ENCODE peak calls at places on chromosomes 16 and 17, in four cellular contexts. N is GM12878, C is HL-60, P is K562. D is an unnamed sample.

GRCh38 chr16:23504453-23505179 is 5.7 kb downstream of the GGA2 start:
- DNase-seq in C (peak; percentile 76), N (peak; percentile 77), P (peak; percentile 40), D (peak; percentile 34)

GRCh38 chr16:15511759-15512487 is 77.5 kb downstream of the BMERB1 start:
- DNase-seq in N (no peak), P (no peak), C (no peak), D (no peak)

GRCh38 chr17:42653179-42654124 is 5.6 kb upstream of the TUBG2 start:
- DNase-seq in C (no peak), N (no peak), P (peak; percentile 49), D (no peak)

GRCh38 chr17:37447641-37448040 is 41.0 kb downstream of the TADA2A start:
- DNase-seq in C (no peak), N (no peak), P (no peak), D (no peak)

GRCh38 chr17:16652847-16653366 is 743 bp downstream of the ZNF624 start:
- DNase-seq in P (no peak), C (no peak), N (no peak), D (no peak)

GRCh38 chr17:59375858-59376257 is 44.4 kb downstream of the YPEL2 start:
- DNase-seq in P (no peak), C (no peak), N (peak; percentile 53), D (no peak)

GRCh38 chr16:66935319-66936011 is at the start of gene CES2:
- DNase-seq in P (no peak), C (no peak), N (no peak), D (no peak)

GRCh38 chr17:55454906-55455474 is 33.4 kb upstream of the MMD start:
- DNase-seq in P (no peak), C (no peak), N (no peak), D (no peak)

GRCh38 chr16:24041834-24042631 is 206.2 kb downstream of the PRKCB start:
- DNase-seq in C (peak; percentile 49), N (peak; percentile 45), P (peak; percentile 76), D (peak; percentile 73)

GRCh38 chr17:21239680-21240374 is 13.4 kb downstream of the NATD1 start:
- DNase-seq in C (no peak), N (no peak), P (peak; percentile 62), D (peak; percentile 73)

GRCh38 chr16:19014456-19014855 is 30.7 kb downstream of the TMC7 start:
- DNase-seq in P (no peak), N (no peak), C (peak; percentile 50), D (no peak)

GRCh38 chr16:87056083-87056482 is 261.1 kb downstream of the C16orf95 start:
- DNase-seq in C (no peak), N (no peak), P (no peak), D (no peak)

GRCh38 chr17:77684803-77685580 is 273.5 kb upstream of the TNRC6C start:
- DNase-seq in P (no peak), C (no peak), N (no peak), D (no peak)

GRCh38 chr17:9829343-9829742 is 3.6 kb downstream of the GLP2R start:
- DNase-seq in P (no peak), C (no peak), N (no peak), D (no peak)

GRCh38 chr16:24955975-24956731 is 59.0 kb downstream of the ARHGAP17 start:
- DNase-seq in P (peak; percentile 17), N (no peak), C (no peak), D (no peak)

GRCh38 chr17:1588781-1589585 is 26.4 kb upstream of the PITPNA start:
- DNase-seq in C (no peak), N (no peak), P (no peak), D (no peak)

DNA sequence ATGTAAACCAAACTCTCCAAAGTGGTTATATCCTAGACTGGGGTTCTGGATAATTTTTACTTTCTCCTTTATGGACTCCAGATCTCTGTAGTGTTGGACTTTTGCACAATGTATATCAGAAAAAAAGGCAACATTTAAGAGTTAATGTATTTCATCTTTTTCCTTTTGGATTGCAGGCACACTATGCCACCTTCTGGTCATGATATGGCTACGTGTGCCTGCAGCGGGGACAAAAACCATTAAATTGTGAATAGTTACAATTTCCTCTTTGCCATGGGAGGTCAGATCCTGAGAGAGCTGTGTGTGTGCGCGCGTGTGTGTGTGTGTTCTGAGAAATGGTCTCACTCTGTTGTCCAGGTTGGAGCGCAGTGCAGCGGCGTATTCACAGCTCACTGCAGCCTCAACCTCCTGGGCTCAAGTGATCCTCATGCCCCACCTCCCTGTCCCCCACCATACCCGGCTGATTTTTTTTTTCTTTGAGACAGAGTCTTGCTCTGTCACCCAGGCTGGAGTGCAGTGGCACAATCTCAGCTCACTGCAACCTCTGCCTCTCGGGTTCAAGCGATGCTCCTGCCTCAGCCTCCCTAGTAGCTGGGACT is 4.3 kb upstream of the SGF29 start:
- DNase-seq in C (no peak), N (no peak), P (no peak), D (no peak)
- TF ChIP-seq SPI1 in C (no peak), N (no peak), P (no peak), D (no peak)

GRCh38 chr16:75750516-75750915 is 24.2 kb upstream of the CPHXL start:
- DNase-seq in C (no peak), N (no peak), P (no peak), D (no peak)

GRCh38 chr16:75760018-75760519 is 33.8 kb upstream of the CPHXL start:
- DNase-seq in P (no peak), C (no peak), N (no peak), D (no peak)

GRCh38 chr16:75758215-75758614 is 31.9 kb upstream of the CPHXL start:
- DNase-seq in P (no peak), C (no peak), N (no peak), D (no peak)

GRCh38 chr16:75754126-75754525 is 27.8 kb upstream of the CPHXL start:
- DNase-seq in N (no peak), P (no peak), C (no peak), D (no peak)
- TF ChIP-seq POLR2AphosphoS5 in N (no peak), P (no peak), C (no peak), D (no peak)

DNA sequence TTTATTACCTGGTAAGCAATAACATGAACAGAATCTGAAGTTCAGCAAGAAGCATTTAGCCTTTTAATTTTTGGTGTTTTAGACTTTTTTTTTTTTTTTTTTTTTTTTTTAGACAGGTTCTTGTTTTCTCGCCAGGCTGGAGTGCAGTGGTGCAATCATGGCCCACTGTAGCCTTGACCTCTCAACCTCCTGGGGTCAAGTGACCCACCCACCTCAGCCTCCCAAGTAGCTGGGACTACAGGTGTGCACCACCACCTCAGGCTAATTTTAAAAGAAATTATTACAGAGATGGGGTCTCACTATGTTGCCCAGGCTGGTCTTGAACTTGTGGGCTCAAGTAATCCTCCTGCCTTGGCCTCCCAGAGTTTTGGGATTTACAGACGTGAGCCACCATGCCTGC is 173.0 kb upstream of the RBL2 start:
- DNase-seq in N (no peak), P (no peak), C (no peak), D (no peak)
- TF ChIP-seq SPI1 in N (no peak), P (no peak), C (no peak), D (no peak)

DNA sequence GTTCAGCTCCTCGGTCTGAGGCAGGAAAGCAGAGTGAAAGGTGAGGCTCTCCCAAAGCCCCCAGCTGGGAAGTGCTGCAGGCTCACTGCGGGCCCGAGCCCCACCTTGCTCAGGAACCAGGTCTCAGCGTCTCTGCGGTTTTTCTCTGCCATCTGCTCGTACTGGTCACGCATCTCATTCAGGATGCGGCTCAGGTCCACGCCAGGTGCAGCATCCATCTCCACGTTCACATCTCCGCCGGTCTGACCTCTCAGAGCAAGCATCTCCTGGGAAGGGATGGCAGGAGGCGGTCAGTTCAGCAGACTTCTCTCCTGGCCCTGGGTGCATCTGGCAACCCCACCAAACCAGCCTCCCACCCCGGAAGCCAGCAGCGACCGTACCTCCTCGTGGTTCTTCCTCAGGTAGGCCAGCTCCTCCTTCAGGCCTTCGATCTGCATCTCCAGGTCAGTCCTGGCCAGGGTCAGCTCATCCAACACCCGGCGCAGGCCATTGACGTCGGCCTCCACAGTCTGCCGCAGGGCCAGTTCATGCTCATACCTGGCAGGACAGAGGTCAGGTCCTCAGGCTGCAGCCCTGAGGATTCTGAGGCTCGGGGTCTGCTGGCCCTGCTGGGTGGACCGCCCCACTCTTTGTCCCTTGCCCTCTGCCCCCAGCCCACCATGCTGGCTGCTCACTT is 1.5 kb downstream of the KRT16 start:
- DNase-seq in P (no peak), N (no peak), C (no peak), D (no peak)
- TF ChIP-seq POLR2AphosphoS5 in P (no peak), N (no peak), C (no peak), D (no peak)

GRCh38 chr16:8863594-8864424 is 5.0 kb downstream of the CARHSP1 start:
- DNase-seq in N (no peak), P (peak; percentile 64), C (no peak), D (no peak)
- TF ChIP-seq SPI1 in N (no peak), P (no peak), C (no peak), D (no peak)

DNA sequence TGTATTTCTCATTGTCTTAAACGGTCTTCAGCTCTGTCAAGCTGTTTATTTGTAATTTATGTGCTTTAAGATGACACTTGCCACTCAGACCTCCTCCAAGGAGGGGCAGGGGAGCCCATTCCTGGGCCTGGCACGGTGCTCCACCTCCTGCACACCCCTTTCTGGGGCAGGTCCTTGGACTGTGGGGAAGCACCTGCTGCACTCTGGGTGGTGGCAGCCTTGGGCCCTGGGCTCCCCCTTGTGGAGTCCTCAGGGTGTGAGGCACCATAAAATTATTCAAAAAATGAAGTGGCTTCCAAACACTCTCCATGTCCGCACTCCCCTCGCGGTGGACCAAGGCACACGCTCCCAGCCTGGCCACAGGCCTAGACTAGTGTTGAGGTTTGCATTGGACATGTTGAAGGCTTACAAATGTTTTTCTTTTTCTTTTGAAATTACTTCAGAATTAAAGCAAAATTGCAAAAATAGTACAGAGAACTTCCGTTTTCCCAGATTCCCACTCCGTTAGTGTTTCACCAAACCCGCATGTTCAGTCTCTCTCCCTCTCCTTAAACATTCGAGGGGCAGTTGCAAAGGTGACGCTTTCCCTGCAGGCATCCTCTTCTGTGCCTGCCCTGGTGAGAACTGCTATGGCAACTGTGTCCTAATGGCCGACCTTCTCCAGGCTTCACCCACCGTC is 32.4 kb downstream of the FOXK2 start:
- DNase-seq in N (no peak), C (peak; percentile 54), P (peak; percentile 84), D (peak; percentile 87)
- TF ChIP-seq POLR2AphosphoS5 in N (no peak), C (no peak), P (no peak), D (peak; percentile 44)

DNA sequence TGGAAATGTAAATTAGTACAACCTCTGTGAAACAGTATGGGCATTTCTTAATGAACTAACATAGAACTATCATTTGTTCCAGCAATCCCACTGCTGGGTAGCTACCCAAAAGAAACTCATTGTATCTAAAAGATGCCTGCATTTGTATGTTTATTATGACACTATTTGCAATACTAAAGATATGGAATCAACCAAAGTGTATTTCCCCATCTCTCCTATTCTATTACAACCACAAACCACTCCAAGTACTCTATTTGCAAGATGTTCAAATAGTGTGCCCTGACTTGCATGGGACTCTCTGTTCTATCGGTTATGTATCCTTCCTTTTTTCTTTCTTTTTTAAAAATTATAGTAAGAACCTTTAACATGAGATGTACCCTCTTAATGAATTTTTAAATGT is 845.2 kb downstream of the CDH11 start:
- DNase-seq in P (no peak), N (no peak), C (no peak), D (no peak)
- TF ChIP-seq SPI1 in P (no peak), N (no peak), C (no peak), D (no peak)

GRCh38 chr16:47725188-47725695 is 264.1 kb downstream of the PHKB start:
- DNase-seq in C (no peak), P (no peak), N (no peak), D (no peak)
- TF ChIP-seq POLR2AphosphoS5 in C (no peak), P (no peak), N (no peak), D (no peak)

DNA sequence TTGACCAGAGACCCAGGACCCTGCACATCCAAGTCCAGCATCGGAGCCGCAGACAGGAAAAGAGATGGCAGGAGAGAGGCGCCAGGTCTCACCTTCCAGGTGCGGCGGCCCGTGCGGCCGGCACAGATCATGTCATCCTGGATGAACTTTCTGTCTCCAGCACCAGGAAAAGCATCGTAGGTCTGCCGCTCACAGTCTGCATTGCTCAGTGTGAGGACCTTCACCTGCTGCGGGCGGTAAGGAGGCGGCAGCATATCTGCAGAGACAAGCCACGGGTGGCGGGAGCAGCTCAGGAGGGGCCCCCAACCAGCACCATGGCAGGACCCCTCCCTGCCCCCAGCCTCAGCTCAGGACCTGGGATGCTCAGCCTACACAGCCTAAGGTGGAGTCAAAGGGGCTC is 17.9 kb downstream of the TPSD1 start:
- DNase-seq in P (no peak), C (no peak), N (no peak), D (no peak)
- TF ChIP-seq SPI1 in P (no peak), C (no peak), N (no peak), D (no peak)

D was measured in GM12891.